ENCODE peak calls at places on chromosomes 7 and 10, in eight cellular contexts. A is activated CD4-positive, alpha-beta T cell treated with anti-CD3 and anti-CD28 coated beads for 24 hours; B is progenitor cell of endocrine pancreas; T is fibroblast of the conjunctiva; P is occipital lobe; S is Calu3; V is NCI-H1092; R is naive B cell. U is an unnamed sample.

GRCh38 chr7:113198226-113198625 is 79.9 kb upstream of the SMIM30 start:
- DNase-seq in T (no peak), A (no peak), B (no peak), P (no peak), S (no peak), V (no peak), R (no peak), U (no peak)

GRCh38 chr7:74164985-74165456 is 9.1 kb upstream of the EIF4H start:
- DNase-seq in B (no peak), S (no peak), R (no peak), T (no peak), V (no peak), P (no peak), A (no peak), U (no peak)

GRCh38 chr7:21883069-21883468 is 62.6 kb downstream of the CDCA7L start:
- DNase-seq in P (no peak), V (no peak), B (no peak), T (no peak), S (no peak), A (no peak), R (no peak), U (no peak)

GRCh38 chr10:33154590-33154989 is 179.9 kb downstream of the NRP1 start:
- DNase-seq in B (no peak), T (no peak), S (no peak), R (no peak), A (no peak), P (no peak), V (no peak), U (no peak)

GRCh38 chr7:73963252-73963822 is 64.6 kb upstream of the ELN start:
- DNase-seq in P (no peak), V (no peak), R (no peak), B (no peak), S (no peak), T (no peak), A (no peak), U (no peak)

GRCh38 chr7:96349572-96349971 is 27.7 kb upstream of the SLC25A13 start:
- DNase-seq in B (no peak), P (no peak), A (no peak), V (no peak), R (no peak), S (no peak), T (no peak), U (no peak)

GRCh38 chr10:96719205-96719604 is 1.1 kb downstream of the PIK3AP1 start:
- DNase-seq in T (no peak), A (no peak), R (no peak), B (no peak), P (no peak), S (peak; percentile 15), V (no peak), U (peak; percentile 21)

GRCh38 chr7:17912536-17913235 is 27.6 kb downstream of the SNX13 start:
- DNase-seq in A (no peak), S (no peak), R (no peak), P (no peak), B (no peak), V (no peak), T (no peak), U (no peak)

GRCh38 chr10:93070378-93071176 is 3.1 kb upstream of the CYP26A1 start:
- DNase-seq in B (no peak), T (no peak), V (no peak), P (no peak), S (no peak), A (no peak), R (no peak), U (no peak)

GRCh38 chr7:127755529-127755928 is 103.5 kb downstream of the SND1 start:
- DNase-seq in B (no peak), V (no peak), S (no peak), P (no peak), R (no peak), T (no peak), A (no peak), U (peak; percentile 88)

GRCh38 chr7:34036069-34036920 is 131.0 kb downstream of the BMPER start:
- DNase-seq in P (no peak), T (no peak), B (peak; percentile 32), V (no peak), R (no peak), A (no peak), S (peak; percentile 81), U (no peak)

GRCh38 chr10:43117777-43118583 is 20.3 kb upstream of the CSGALNACT2 start:
- DNase-seq in R (no peak), V (no peak), S (no peak), P (no peak), A (no peak), B (no peak), T (no peak), U (no peak)

GRCh38 chr7:134854816-134855215 is 75.4 kb downstream of the CALD1 start:
- DNase-seq in A (no peak), B (no peak), S (no peak), T (no peak), P (no peak), R (no peak), V (no peak), U (no peak)